ENCODE peak calls at places on chromosomes 5 and 9, in five cellular contexts. X is fibroblast of the aortic adventitia, Y is heart right ventricle, V is cardiac fibroblast, K is GM23248. P is an unnamed sample.

GRCh38 chr5:94304146-94304545 is 314.3 kb downstream of the KIAA0825 start:
- DNase-seq in X (no peak), Y (no peak), V (no peak), K (no peak), P (no peak)

GRCh38 chr5:96459313-96460109 is 26.5 kb upstream of the PCSK1 start:
- DNase-seq in X (no peak), Y (no peak), V (no peak), K (no peak), P (no peak)

GRCh38 chr9:34171753-34172535 is 6.9 kb upstream of the UBAP1 start:
- DNase-seq in X (no peak), Y (no peak), V (no peak), K (no peak), P (no peak)

GRCh38 chr5:75656311-75657003 is 45.2 kb downstream of the ANKDD1B start:
- DNase-seq in X (peak; percentile 41), Y (no peak), V (peak; percentile 50), K (peak; percentile 70), P (peak; percentile 66)

GRCh38 chr9:35940474-35941467 is 17.2 kb downstream of the OR2S2 start:
- DNase-seq in X (no peak), Y (no peak), V (no peak), K (peak; percentile 28), P (no peak)

GRCh38 chr5:50501510-50502209 is 60.6 kb upstream of the EMB start:
- DNase-seq in X (no peak), Y (no peak), V (no peak), K (no peak), P (no peak)

GRCh38 chr5:130337179-130337888 is 433.1 kb downstream of the CHSY3 start:
- DNase-seq in X (peak; percentile 87), Y (peak; percentile 10), V (peak; percentile 84), K (peak; percentile 1), P (no peak)

GRCh38 chr9:108815156-108815555 is 40.6 kb downstream of the ACTL7B start:
- DNase-seq in X (no peak), Y (no peak), V (no peak), K (no peak), P (no peak)

GRCh38 chr5:132176543-132176945 is 51.1 kb downstream of the P4HA2 start:
- DNase-seq in X (no peak), Y (no peak), V (no peak), K (no peak), P (no peak)

GRCh38 chr5:17819786-17820185 is 185.5 kb downstream of the TAF11L14 start:
- DNase-seq in X (no peak), Y (no peak), V (no peak), K (no peak), P (no peak)

GRCh38 chr5:125485003-125485641 is 738.7 kb upstream of the ZNF608 start:
- DNase-seq in X (peak; percentile 99), Y (peak; percentile 12), V (peak; percentile 97), K (peak; percentile 99), P (peak; percentile 84)

GRCh38 chr9:28648723-28649122 is 1075.4 kb upstream of the C9orf72 start:
- DNase-seq in X (no peak), Y (no peak), V (no peak), K (no peak), P (no peak)

GRCh38 chr5:171984748-171985419 is 21.6 kb downstream of the FBXW11 start:
- DNase-seq in X (peak; percentile 67), Y (no peak), V (peak; percentile 39), K (peak; percentile 79), P (no peak)

GRCh38 chr9:107620801-107621200 is 131.2 kb upstream of the KLF4 start:
- DNase-seq in X (no peak), Y (no peak), V (no peak), K (no peak), P (no peak)

GRCh38 chr9:20558609-20559016 is 63.7 kb downstream of the MLLT3 start:
- DNase-seq in X (peak; percentile 84), Y (no peak), V (peak; percentile 68), K (peak; percentile 97), P (no peak)

GRCh38 chr5:149796025-149796424 is 65.9 kb downstream of the PPARGC1B start:
- DNase-seq in X (no peak), Y (no peak), V (no peak), K (no peak), P (no peak)

GRCh38 chr5:153223376-153223775 is 267.1 kb upstream of the GRIA1 start:
- DNase-seq in X (no peak), Y (no peak), V (no peak), K (peak; percentile 4), P (no peak)

GRCh38 chr5:76960004-76960625 is 7.3 kb downstream of the CRHBP start:
- DNase-seq in X (no peak), Y (no peak), V (peak; percentile 10), K (no peak), P (no peak)

GRCh38 chr9:111516061-111516465 is 8.9 kb upstream of the ZNF483 start:
- DNase-seq in X (peak; percentile 16), Y (no peak), V (peak; percentile 22), K (no peak), P (no peak)

GRCh38 chr5:159106569-159107282 is 7.0 kb upstream of the EBF1 start:
- DNase-seq in X (peak; percentile 75), Y (peak; percentile 81), V (peak; percentile 76), K (peak; percentile 86), P (peak; percentile 88)
- H3K4me3 ChIP-seq in X (peak overlapping the region; percentile 60), Y (peak overlapping the region; percentile 24), V (peak overlapping the region; percentile 30), K (peak overlapping the region; percentile 68), P (peak overlapping the region; percentile 61)

GRCh38 chr5:163024936-163025335 is 412.5 kb upstream of the CCNG1 start:
- DNase-seq in X (no peak), Y (no peak), V (no peak), K (no peak), P (no peak)
- H3K4me3 ChIP-seq in X (no peak overlapping the region), Y (no peak overlapping the region), V (no peak overlapping the region), K (no peak overlapping the region), P (no peak overlapping the region)

GRCh38 chr9:76438841-76439588 is 20.0 kb upstream of the GCNT1 start:
- DNase-seq in X (no peak), Y (no peak), V (no peak), K (no peak), P (no peak)

GRCh38 chr9:76441551-76442322 is 17.2 kb upstream of the GCNT1 start:
- DNase-seq in X (peak; percentile 42), Y (no peak), V (peak; percentile 35), K (peak; percentile 82), P (no peak)

GRCh38 chr9:76445976-76446375 is 13.0 kb upstream of the GCNT1 start:
- DNase-seq in X (no peak), Y (no peak), V (peak; percentile 34), K (no peak), P (no peak)

GRCh38 chr9:76444530-76444929 is 14.5 kb upstream of the GCNT1 start:
- DNase-seq in X (no peak), Y (no peak), V (no peak), K (no peak), P (no peak)

GRCh38 chr9:76443887-76444286 is 15.1 kb upstream of the GCNT1 start:
- DNase-seq in X (no peak), Y (no peak), V (no peak), K (no peak), P (no peak)
- H3K4me3 ChIP-seq in X (no peak overlapping the region), Y (no peak overlapping the region), V (no peak overlapping the region), K (no peak overlapping the region), P (no peak overlapping the region)

GRCh38 chr9:100485196-100485595 is 12.2 kb downstream of the TMEFF1 start:
- DNase-seq in X (peak; percentile 16), Y (no peak), V (no peak), K (no peak), P (no peak)
- H3K4me3 ChIP-seq in X (no peak overlapping the region), Y (no peak overlapping the region), V (no peak overlapping the region), K (no peak overlapping the region), P (no peak overlapping the region)

DNA sequence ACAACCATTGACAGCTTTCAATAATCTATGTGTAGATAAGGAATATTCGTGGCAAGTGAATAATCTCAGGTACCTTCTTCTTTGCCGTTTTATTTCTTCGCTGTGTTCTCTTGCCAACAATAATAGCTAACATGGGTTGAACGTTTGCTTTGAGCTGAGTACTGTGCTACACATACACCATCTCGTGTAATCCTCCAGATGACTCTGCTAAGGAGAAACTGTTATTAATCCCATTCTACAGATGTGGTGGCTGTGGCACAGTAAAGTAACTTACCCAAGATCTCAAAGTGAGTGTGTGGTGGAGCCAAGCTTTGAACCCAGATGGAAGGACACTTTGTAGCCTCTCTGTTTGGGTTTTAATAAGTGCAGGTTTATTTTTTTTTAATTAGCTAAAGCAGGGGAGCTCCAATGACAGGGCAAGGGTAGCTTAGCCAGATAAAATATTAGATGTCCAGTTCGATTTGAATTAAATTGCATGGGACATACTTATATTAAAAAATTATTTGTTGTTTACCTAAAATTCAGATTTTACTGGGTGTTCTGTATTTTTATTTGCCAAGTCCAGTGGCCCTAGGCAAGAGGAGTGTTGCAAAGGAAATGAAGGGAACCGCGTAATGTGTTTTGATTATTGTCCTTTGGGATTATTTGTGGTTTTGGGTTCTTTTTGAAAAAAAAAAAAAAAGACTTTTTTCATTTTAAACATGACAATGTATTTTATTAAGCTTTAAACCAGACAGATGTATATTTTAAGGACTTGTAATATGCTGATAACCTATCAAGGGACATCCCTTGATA is 179.5 kb downstream of the C9orf152 start:
- DNase-seq in X (no peak), Y (no peak), V (peak; percentile 44), K (no peak), P (no peak)
- H3K4me3 ChIP-seq in X (no peak overlapping the region), Y (no peak overlapping the region), V (no peak overlapping the region), K (no peak overlapping the region), P (no peak overlapping the region)

GRCh38 chr5:169637856-169638190 is 748 bp downstream of the DOCK2 start:
- DNase-seq in X (no peak), Y (no peak), V (no peak), K (no peak), P (no peak)
- H3K4me3 ChIP-seq in X (no peak overlapping the region), Y (no peak overlapping the region), V (no peak overlapping the region), K (peak overlapping the region; percentile 64), P (peak overlapping the region; percentile 46)

P was measured in ascending aorta.